ENCODE peak calls at places on chromosomes 1 and 21, in six cellular contexts. One of them, this sample, is unnamed.

GRCh38 chr1:170555370-170555769 is 23.4 kb downstream of the GORAB start:
- DNase-seq in activated T-cell treated with anti-CD3 and anti-CD28 coated beads for 1 hour: no peak
- DNase-seq in Right ventricle myocardium superior: no peak
- DNase-seq in Peyer's patch: no peak
- DNase-seq in T follicular helper cell: no peak
- DNase-seq in germinal center: no peak
- DNase-seq in this sample: no peak

GRCh38 chr1:110243581-110243980 is 33.5 kb downstream of the KCNC4 start:
- DNase-seq in activated T-cell treated with anti-CD3 and anti-CD28 coated beads for 1 hour: no peak
- DNase-seq in T follicular helper cell: no peak
- DNase-seq in germinal center: peak; percentile 61
- DNase-seq in Peyer's patch: peak; percentile 15
- DNase-seq in Right ventricle myocardium superior: no peak
- DNase-seq in this sample: no peak

GRCh38 chr1:54794401-54795099 is 6.6 kb downstream of the TTC22 start:
- DNase-seq in germinal center: no peak
- DNase-seq in Peyer's patch: peak; percentile 91
- DNase-seq in activated T-cell treated with anti-CD3 and anti-CD28 coated beads for 1 hour: no peak
- DNase-seq in T follicular helper cell: no peak
- DNase-seq in Right ventricle myocardium superior: no peak
- DNase-seq in this sample: no peak

GRCh38 chr1:170290226-170290625 is 144.5 kb downstream of the NTMT2 start:
- DNase-seq in activated T-cell treated with anti-CD3 and anti-CD28 coated beads for 1 hour: no peak
- DNase-seq in T follicular helper cell: no peak
- DNase-seq in germinal center: no peak
- DNase-seq in Peyer's patch: no peak
- DNase-seq in Right ventricle myocardium superior: no peak
- DNase-seq in this sample: no peak

GRCh38 chr21:32457360-32457840 is 44.9 kb downstream of the EVA1C start:
- DNase-seq in T follicular helper cell: no peak
- DNase-seq in Peyer's patch: peak; percentile 62
- DNase-seq in Right ventricle myocardium superior: peak; percentile 58
- DNase-seq in activated T-cell treated with anti-CD3 and anti-CD28 coated beads for 1 hour: no peak
- DNase-seq in germinal center: no peak
- DNase-seq in this sample: peak; percentile 65

GRCh38 chr1:78071696-78072095 is 25.9 kb downstream of the GIPC2 start:
- DNase-seq in germinal center: no peak
- DNase-seq in T follicular helper cell: no peak
- DNase-seq in Peyer's patch: no peak
- DNase-seq in activated T-cell treated with anti-CD3 and anti-CD28 coated beads for 1 hour: no peak
- DNase-seq in Right ventricle myocardium superior: no peak
- DNase-seq in this sample: no peak

GRCh38 chr1:34928865-34929496 is 469 bp downstream of the DLGAP3 start:
- DNase-seq in Peyer's patch: no peak
- DNase-seq in activated T-cell treated with anti-CD3 and anti-CD28 coated beads for 1 hour: no peak
- DNase-seq in germinal center: no peak
- DNase-seq in T follicular helper cell: no peak
- DNase-seq in Right ventricle myocardium superior: no peak
- DNase-seq in this sample: no peak

GRCh38 chr1:146032613-146033219 is 11.2 kb upstream of the HJV start:
- DNase-seq in activated T-cell treated with anti-CD3 and anti-CD28 coated beads for 1 hour: no peak
- DNase-seq in T follicular helper cell: no peak
- DNase-seq in Peyer's patch: no peak
- DNase-seq in germinal center: peak; percentile 28
- DNase-seq in Right ventricle myocardium superior: no peak
- DNase-seq in this sample: no peak

GRCh38 chr1:175493999-175494336 is 249.4 kb downstream of the TNR start:
- DNase-seq in Right ventricle myocardium superior: no peak
- DNase-seq in T follicular helper cell: no peak
- DNase-seq in activated T-cell treated with anti-CD3 and anti-CD28 coated beads for 1 hour: no peak
- DNase-seq in germinal center: no peak
- DNase-seq in Peyer's patch: no peak
- DNase-seq in this sample: no peak

GRCh38 chr1:231919900-231920299 is 293.3 kb downstream of the DISC1 start:
- DNase-seq in Right ventricle myocardium superior: no peak
- DNase-seq in Peyer's patch: no peak
- DNase-seq in germinal center: no peak
- DNase-seq in activated T-cell treated with anti-CD3 and anti-CD28 coated beads for 1 hour: no peak
- DNase-seq in T follicular helper cell: no peak
- DNase-seq in this sample: no peak

GRCh38 chr1:165897326-165898303 is 70.2 kb downstream of the UCK2 start:
- DNase-seq in Peyer's patch: no peak
- DNase-seq in activated T-cell treated with anti-CD3 and anti-CD28 coated beads for 1 hour: no peak
- DNase-seq in germinal center: no peak
- DNase-seq in T follicular helper cell: no peak
- DNase-seq in Right ventricle myocardium superior: no peak
- DNase-seq in this sample: no peak

GRCh38 chr1:41539999-41540398 is 55.5 kb upstream of the EDN2 start:
- DNase-seq in germinal center: no peak
- DNase-seq in T follicular helper cell: no peak
- DNase-seq in activated T-cell treated with anti-CD3 and anti-CD28 coated beads for 1 hour: no peak
- DNase-seq in Right ventricle myocardium superior: no peak
- DNase-seq in Peyer's patch: no peak
- DNase-seq in this sample: no peak

GRCh38 chr21:45998871-45999580 is 17.5 kb downstream of the COL6A1 start:
- DNase-seq in T follicular helper cell: no peak
- DNase-seq in Peyer's patch: peak; percentile 32
- DNase-seq in germinal center: no peak
- DNase-seq in activated T-cell treated with anti-CD3 and anti-CD28 coated beads for 1 hour: no peak
- DNase-seq in Right ventricle myocardium superior: peak; percentile 40
- DNase-seq in this sample: peak; percentile 25

GRCh38 chr21:45577806-45578801 is 35.9 kb upstream of the SLC19A1 start:
- DNase-seq in Peyer's patch: peak; percentile 39
- DNase-seq in T follicular helper cell: no peak
- DNase-seq in Right ventricle myocardium superior: no peak
- DNase-seq in activated T-cell treated with anti-CD3 and anti-CD28 coated beads for 1 hour: no peak
- DNase-seq in germinal center: no peak
- DNase-seq in this sample: peak; percentile 28

GRCh38 chr1:206464456-206464964 is 5.8 kb upstream of the IKBKE start:
- DNase-seq in activated T-cell treated with anti-CD3 and anti-CD28 coated beads for 1 hour: no peak
- DNase-seq in germinal center: no peak
- DNase-seq in Peyer's patch: no peak
- DNase-seq in Right ventricle myocardium superior: no peak
- DNase-seq in T follicular helper cell: no peak
- DNase-seq in this sample: no peak

GRCh38 chr1:52139817-52140540 is 1.9 kb upstream of the ZFYVE9 start:
- DNase-seq in Right ventricle myocardium superior: no peak
- DNase-seq in Peyer's patch: no peak
- DNase-seq in activated T-cell treated with anti-CD3 and anti-CD28 coated beads for 1 hour: no peak
- DNase-seq in germinal center: peak; percentile 8
- DNase-seq in T follicular helper cell: no peak
- DNase-seq in this sample: no peak

GRCh38 chr1:230797376-230798186 is 50.4 kb downstream of the CAPN9 start:
- DNase-seq in Right ventricle myocardium superior: no peak
- DNase-seq in Peyer's patch: no peak
- DNase-seq in activated T-cell treated with anti-CD3 and anti-CD28 coated beads for 1 hour: no peak
- DNase-seq in T follicular helper cell: no peak
- DNase-seq in germinal center: no peak
- DNase-seq in this sample: peak; percentile 59

GRCh38 chr1:56925193-56925592 is 40.6 kb downstream of the C8B start:
- DNase-seq in germinal center: no peak
- DNase-seq in Right ventricle myocardium superior: no peak
- DNase-seq in Peyer's patch: no peak
- DNase-seq in activated T-cell treated with anti-CD3 and anti-CD28 coated beads for 1 hour: no peak
- DNase-seq in T follicular helper cell: no peak
- DNase-seq in this sample: no peak

GRCh38 chr1:98327151-98327918 is 334.2 kb upstream of the SNX7 start:
- DNase-seq in germinal center: no peak
- DNase-seq in Right ventricle myocardium superior: no peak
- DNase-seq in Peyer's patch: no peak
- DNase-seq in T follicular helper cell: no peak
- DNase-seq in activated T-cell treated with anti-CD3 and anti-CD28 coated beads for 1 hour: no peak
- DNase-seq in this sample: no peak

GRCh38 chr1:181985981-181986906 is 75.3 kb downstream of the ZNF648 start:
- DNase-seq in T follicular helper cell: no peak
- DNase-seq in germinal center: no peak
- DNase-seq in activated T-cell treated with anti-CD3 and anti-CD28 coated beads for 1 hour: no peak
- DNase-seq in Peyer's patch: no peak
- DNase-seq in Right ventricle myocardium superior: no peak
- DNase-seq in this sample: no peak

GRCh38 chr1:150474869-150475268 is 12.3 kb upstream of the TARS2 start:
- DNase-seq in Peyer's patch: no peak
- DNase-seq in activated T-cell treated with anti-CD3 and anti-CD28 coated beads for 1 hour: no peak
- DNase-seq in T follicular helper cell: no peak
- DNase-seq in germinal center: no peak
- DNase-seq in Right ventricle myocardium superior: no peak
- DNase-seq in this sample: no peak

GRCh38 chr21:44564886-44565598 is 6.4 kb upstream of the KRTAP10-3 start:
- DNase-seq in germinal center: no peak
- DNase-seq in Right ventricle myocardium superior: no peak
- DNase-seq in activated T-cell treated with anti-CD3 and anti-CD28 coated beads for 1 hour: no peak
- DNase-seq in T follicular helper cell: no peak
- DNase-seq in Peyer's patch: no peak
- DNase-seq in this sample: no peak

GRCh38 chr1:39258146-39258924 is 53.8 kb downstream of the MACF1 start:
- DNase-seq in germinal center: peak; percentile 75
- DNase-seq in activated T-cell treated with anti-CD3 and anti-CD28 coated beads for 1 hour: peak; percentile 57
- DNase-seq in T follicular helper cell: peak; percentile 57
- DNase-seq in Peyer's patch: peak; percentile 58
- DNase-seq in Right ventricle myocardium superior: peak; percentile 59
- DNase-seq in this sample: peak; percentile 66

GRCh38 chr1:53257454-53258081 is 19.2 kb upstream of the MAGOH start:
- DNase-seq in T follicular helper cell: no peak
- DNase-seq in germinal center: no peak
- DNase-seq in Peyer's patch: no peak
- DNase-seq in Right ventricle myocardium superior: no peak
- DNase-seq in activated T-cell treated with anti-CD3 and anti-CD28 coated beads for 1 hour: no peak
- DNase-seq in this sample: no peak

GRCh38 chr21:34017127-34017961 is 56.0 kb upstream of the MRPS6 start:
- DNase-seq in germinal center: no peak
- DNase-seq in Peyer's patch: no peak
- DNase-seq in Right ventricle myocardium superior: no peak
- DNase-seq in activated T-cell treated with anti-CD3 and anti-CD28 coated beads for 1 hour: no peak
- DNase-seq in T follicular helper cell: no peak
- DNase-seq in this sample: no peak

GRCh38 chr1:15429701-15430149 is 8.5 kb upstream of the CTRC start:
- DNase-seq in activated T-cell treated with anti-CD3 and anti-CD28 coated beads for 1 hour: no peak
- DNase-seq in Peyer's patch: no peak
- DNase-seq in T follicular helper cell: no peak
- DNase-seq in germinal center: no peak
- DNase-seq in Right ventricle myocardium superior: no peak
- DNase-seq in this sample: no peak

GRCh38 chr21:46604329-46604974 is 430 bp downstream of the S100B start:
- DNase-seq in germinal center: no peak
- DNase-seq in Right ventricle myocardium superior: no peak
- DNase-seq in activated T-cell treated with anti-CD3 and anti-CD28 coated beads for 1 hour: no peak
- DNase-seq in Peyer's patch: no peak
- DNase-seq in T follicular helper cell: no peak
- DNase-seq in this sample: no peak

GRCh38 chr1:222618001-222618879 is at the start of gene MIA3:
- DNase-seq in germinal center: peak; percentile 91
- DNase-seq in Right ventricle myocardium superior: peak; percentile 90
- DNase-seq in T follicular helper cell: peak; percentile 28
- DNase-seq in activated T-cell treated with anti-CD3 and anti-CD28 coated beads for 1 hour: peak; percentile 74
- DNase-seq in Peyer's patch: peak; percentile 67
- DNase-seq in this sample: peak; percentile 91

GRCh38 chr1:235073331-235073967 is 55.2 kb downstream of the TOMM20 start:
- DNase-seq in Peyer's patch: peak; percentile 80
- DNase-seq in activated T-cell treated with anti-CD3 and anti-CD28 coated beads for 1 hour: no peak
- DNase-seq in T follicular helper cell: no peak
- DNase-seq in Right ventricle myocardium superior: peak; percentile 71
- DNase-seq in germinal center: no peak
- DNase-seq in this sample: peak; percentile 61

GRCh38 chr1:234229676-234230075 is 143.6 kb upstream of the COA6 start:
- DNase-seq in Right ventricle myocardium superior: no peak
- DNase-seq in T follicular helper cell: no peak
- DNase-seq in Peyer's patch: no peak
- DNase-seq in activated T-cell treated with anti-CD3 and anti-CD28 coated beads for 1 hour: no peak
- DNase-seq in germinal center: no peak
- DNase-seq in this sample: no peak